ENCODE peak calls at places on chromosomes 11 and 22, in nine cellular contexts. K is tibial artery, T is tibial nerve, C is uterus, H is left lung, O is OCI-LY7, N is AG04450, D is A673, P is ovary. R is an unnamed sample.

GRCh38 chr11:19398772-19399542 is 158.2 kb upstream of the E2F8 start:
- DNase-seq in O (no peak), K (no peak), C (peak), H (no peak), T (no peak), P (peak), D (no peak), N (peak), R (peak)

GRCh38 chr22:27748355-27749168 is 53.0 kb downstream of the MN1 start:
- DNase-seq in N (no peak), T (no peak), C (peak), H (no peak), O (no peak), D (no peak), K (no peak), P (peak), R (no peak)

GRCh38 chr11:6438979-6439571 is 1.7 kb downstream of the HPX start:
- DNase-seq in T (no peak), H (no peak), P (no peak), D (peak), N (no peak), C (no peak), O (peak), K (no peak), R (no peak)

GRCh38 chr11:64241430-64242153 is 697 bp downstream of the FKBP2 start:
- DNase-seq in O (peak), H (peak), K (peak), T (peak), D (peak), P (peak), N (peak), C (peak), R (no peak)

GRCh38 chr11:126155402-126156187 is 55.9 kb downstream of the RPUSD4 start:
- DNase-seq in H (no peak), C (no peak), T (no peak), D (no peak), N (no peak), P (no peak), K (no peak), O (no peak), R (no peak)

GRCh38 chr11:126359431-126360048 is 4.1 kb downstream of the ST3GAL4 start:
- DNase-seq in T (peak), N (no peak), O (no peak), P (peak), K (peak), H (peak), C (peak), D (peak), R (no peak)

GRCh38 chr22:35231585-35232084 is 25.7 kb upstream of the HMGXB4 start:
- DNase-seq in N (peak), H (peak), O (peak), K (no peak), D (peak), P (peak), C (peak), T (no peak), R (no peak)

GRCh38 chr11:34656062-34656720 is 35.3 kb downstream of the EHF start:
- DNase-seq in T (no peak), H (no peak), K (no peak), P (no peak), C (no peak), O (no peak), N (no peak), D (no peak), R (no peak)

GRCh38 chr11:93852242-93852641 is 1.8 kb upstream of the VSTM5 start:
- DNase-seq in T (no peak), N (no peak), K (no peak), C (no peak), O (no peak), D (no peak), H (no peak), P (no peak), R (no peak)

GRCh38 chr11:123253909-123254308 is 58.9 kb upstream of the CLMP start:
- DNase-seq in H (no peak), P (no peak), O (no peak), C (no peak), T (no peak), K (no peak), D (no peak), N (peak), R (no peak)

GRCh38 chr22:28103596-28103995 is 184.5 kb upstream of the PITPNB start:
- DNase-seq in H (no peak), O (no peak), K (no peak), N (no peak), D (no peak), P (no peak), C (no peak), T (no peak), R (no peak)

GRCh38 chr11:45580399-45580798 is 85.0 kb downstream of the CHST1 start:
- DNase-seq in D (peak), T (no peak), C (no peak), H (no peak), O (no peak), P (no peak), K (no peak), N (no peak), R (no peak)

GRCh38 chr22:36136988-36137387 is 23.6 kb downstream of the APOL3 start:
- DNase-seq in H (no peak), K (no peak), T (no peak), P (no peak), D (no peak), N (no peak), O (no peak), C (no peak), R (no peak)

GRCh38 chr11:109086931-109087330 is 335.1 kb upstream of the C11orf87 start:
- DNase-seq in C (no peak), H (no peak), K (no peak), D (no peak), P (no peak), O (no peak), T (no peak), N (no peak), R (no peak)

GRCh38 chr11:24714601-24715000 is 217.7 kb downstream of the LUZP2 start:
- DNase-seq in N (no peak), T (no peak), H (no peak), O (no peak), D (no peak), C (no peak), K (no peak), P (no peak), R (no peak)

GRCh38 chr22:28582806-28583205 is 96.8 kb downstream of the TTC28 start:
- DNase-seq in D (peak), N (peak), C (no peak), H (no peak), P (no peak), O (no peak), T (no peak), K (no peak), R (no peak)

GRCh38 chr11:78402842-78403241 is 14.8 kb downstream of the GAB2 start:
- DNase-seq in N (no peak), D (no peak), T (no peak), H (no peak), K (no peak), O (no peak), C (no peak), P (no peak), R (no peak)

GRCh38 chr11:74493816-74494630 is 499 bp upstream of the LIPT2 start:
- DNase-seq in H (no peak), P (no peak), N (no peak), O (no peak), D (no peak), K (no peak), T (no peak), C (no peak), R (no peak)

GRCh38 chr22:38802671-38803121 is 8.8 kb upstream of the DNAL4 start:
- DNase-seq in P (no peak), K (peak), N (peak), H (no peak), D (peak), C (peak), O (no peak), T (peak), R (no peak)

GRCh38 chr11:85710912-85711311 is 24.9 kb upstream of the CCDC89 start:
- DNase-seq in T (no peak), D (no peak), N (no peak), K (no peak), O (no peak), C (no peak), P (no peak), H (no peak), R (no peak)

GRCh38 chr22:18950141-18950540 is 14.0 kb upstream of the PRODH start:
- DNase-seq in H (peak), T (peak), N (no peak), P (no peak), O (no peak), C (no peak), K (peak), D (no peak), R (no peak)

GRCh38 chr11:124760205-124760652 is 1.9 kb downstream of the ESAM start:
- DNase-seq in D (no peak), C (no peak), T (no peak), P (no peak), N (no peak), O (no peak), K (peak), H (no peak), R (no peak)

GRCh38 chr11:124759268-124760204 is 2.6 kb downstream of the ESAM start:
- DNase-seq in D (no peak), H (no peak), K (no peak), T (no peak), O (no peak), P (no peak), N (no peak), C (no peak), R (peak)

GRCh38 chr11:124757320-124757719 is 4.8 kb downstream of the ESAM start:
- DNase-seq in D (no peak), C (no peak), N (no peak), T (no peak), H (no peak), P (no peak), O (no peak), K (no peak), R (no peak)

GRCh38 chr11:124756753-124757227 is 4.7 kb upstream of the VSIG2 start:
- DNase-seq in D (no peak), O (no peak), C (no peak), N (no peak), K (no peak), H (no peak), P (no peak), T (no peak), R (no peak)

GRCh38 chr11:124758355-124759267 is 3.5 kb downstream of the ESAM start:
- DNase-seq in K (peak), O (peak), D (peak), T (no peak), H (peak), C (peak), P (peak), N (no peak), R (no peak)
- H3K4me3 ChIP-seq in K (peak), O (peak), D (peak), T (peak), H (peak), C (peak), P (peak), N (peak), R (peak)

GRCh38 chr11:65625628-65626342 is 10.2 kb downstream of the PCNX3 start:
- DNase-seq in D (no peak), P (no peak), H (peak), N (no peak), O (peak), C (peak), T (no peak), K (no peak), R (no peak)
- TF ChIP-seq CTCF in D (peak), P (no peak), H (peak), N (peak), O (peak), C (peak), T (peak), K (peak), R (peak)

DNA sequence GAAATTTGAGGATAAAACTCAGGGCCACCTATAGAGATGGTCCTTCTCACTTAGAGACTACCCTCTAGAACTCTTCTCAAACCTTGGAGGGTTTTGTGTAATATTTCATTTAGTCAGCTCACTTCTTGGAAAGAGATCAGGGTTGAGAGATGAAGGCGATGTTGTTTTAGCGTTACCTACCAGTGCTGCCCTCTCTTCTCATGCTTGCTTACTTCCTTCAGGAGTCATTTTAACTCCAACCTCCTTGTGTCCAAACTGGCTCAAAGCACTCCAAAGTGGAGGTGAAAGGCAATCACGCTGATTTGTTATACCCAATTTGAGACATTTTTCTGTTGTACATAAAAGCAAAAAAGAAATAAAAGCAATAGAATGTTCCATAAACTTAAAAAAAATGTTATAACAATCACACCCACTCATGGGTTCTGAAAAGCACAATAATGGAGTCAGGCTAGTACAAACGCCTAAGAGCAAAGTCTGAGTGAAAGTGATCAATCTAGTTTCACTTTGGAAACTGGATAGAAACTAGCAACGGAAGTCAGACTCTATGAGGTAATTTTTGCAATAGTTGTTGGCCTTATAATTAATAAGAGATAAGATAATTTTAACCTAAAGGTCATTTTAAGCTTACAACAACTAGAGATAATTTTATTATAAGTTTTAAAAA is 117.1 kb downstream of the MRTFA start:
- DNase-seq in D (no peak), T (no peak), C (no peak), P (no peak), O (no peak), N (no peak), H (no peak), K (no peak), R (no peak)
- H3K27ac ChIP-seq in D (no peak), T (no peak), C (no peak), P (no peak), O (no peak), N (no peak), H (no peak), K (no peak), R (no peak)

DNA sequence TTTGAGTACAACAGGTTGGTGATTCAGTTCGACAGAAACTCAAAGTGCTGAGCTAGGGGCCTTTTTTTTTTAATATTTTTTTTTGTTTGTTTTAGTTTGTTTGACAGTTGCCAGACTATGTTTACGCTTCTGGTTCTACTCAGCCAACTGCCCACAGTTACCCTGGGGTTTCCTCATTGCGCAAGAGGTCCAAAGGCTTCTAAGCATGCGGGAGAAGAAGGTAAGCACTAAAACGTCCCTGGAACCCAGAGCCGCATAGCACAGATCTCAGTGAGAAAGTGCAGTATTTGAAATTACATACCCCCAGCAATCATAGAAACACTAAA is 649 bp downstream of the PRRG4 start:
- DNase-seq in O (no peak), T (no peak), K (no peak), N (no peak), P (no peak), C (no peak), D (no peak), H (peak), R (no peak)
- H3K4me3 ChIP-seq in O (no peak), T (peak), K (peak), N (no peak), P (peak), C (peak), D (peak), H (peak), R (peak)

GRCh38 chr11:22133785-22134184 is 59.1 kb upstream of the ANO5 start:
- DNase-seq in P (no peak), C (no peak), D (no peak), N (no peak), O (no peak), T (no peak), H (no peak), K (no peak), R (no peak)

DNA sequence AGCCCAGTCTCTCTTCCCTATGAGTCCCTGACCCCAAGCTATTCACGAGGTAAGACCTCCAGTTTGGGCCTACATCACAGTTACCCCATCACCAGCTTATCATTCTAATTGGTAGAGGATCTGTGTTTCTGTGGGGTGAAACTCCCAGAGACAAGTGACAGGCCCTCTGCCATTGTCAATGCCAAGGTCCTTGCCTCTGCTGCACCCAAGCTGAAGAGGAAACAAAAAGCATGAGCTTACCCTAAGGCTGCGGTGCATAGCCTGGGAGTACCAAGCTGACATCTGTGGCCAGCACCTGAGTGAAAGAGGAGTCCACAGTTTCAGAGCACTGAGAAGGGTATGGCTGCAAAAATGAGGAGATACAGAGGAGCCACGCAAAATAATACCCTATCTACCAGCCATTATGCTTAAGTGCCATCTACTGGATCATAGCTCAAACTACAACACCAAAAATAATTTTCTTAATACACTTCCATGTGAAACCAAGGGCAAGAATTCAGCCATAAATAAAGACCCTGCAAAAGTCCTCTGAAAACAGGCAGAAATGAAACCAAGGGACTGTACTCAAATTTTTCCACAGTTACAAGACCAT is 62.3 kb upstream of the ANO5 start:
- DNase-seq in O (peak), H (no peak), D (peak), T (no peak), N (no peak), K (no peak), P (no peak), C (no peak), R (no peak)
- TF ChIP-seq CTCF in O (peak), H (no peak), D (peak), T (no peak), N (no peak), K (no peak), P (no peak), C (no peak), R (no peak)

R was measured in coronary artery.